ENCODE peak calls at places on chromosome 5, in six cellular contexts. P is lower lobe of right lung, X is mammary epithelial cell, A is left lung, H is aorta, J is endodermal cell. Q is an unnamed sample.

GRCh38 chr5:177189416-177189815 is 55.8 kb downstream of the NSD1 start:
- DNase-seq in P (no peak), X (no peak), A (no peak), H (no peak), J (no peak), Q (no peak)

GRCh38 chr5:87359106-87359505 is 53.6 kb downstream of the CCNH start:
- DNase-seq in P (no peak), X (no peak), A (no peak), H (no peak), J (no peak), Q (no peak)

GRCh38 chr5:43702293-43702692 is 99.3 kb downstream of the NNT start:
- DNase-seq in P (no peak), X (no peak), A (no peak), H (no peak), J (no peak), Q (no peak)

GRCh38 chr5:140391312-140391711 is 10.3 kb upstream of the ANKHD1 start:
- DNase-seq in P (no peak), X (no peak), A (no peak), H (no peak), J (no peak), Q (no peak)

GRCh38 chr5:123460296-123460729 is 37.1 kb upstream of the CEP120 start:
- DNase-seq in P (no peak), X (peak; percentile 16), A (no peak), H (no peak), J (peak; percentile 71), Q (no peak)

GRCh38 chr5:157265714-157266285 is at the start of gene CYFIP2:
- DNase-seq in P (peak; percentile 83), X (peak; percentile 31), A (peak; percentile 95), H (peak; percentile 89), J (peak; percentile 92), Q (peak; percentile 87)

GRCh38 chr5:150152636-150153462 is 2.8 kb downstream of the PDGFRB start:
- DNase-seq in P (no peak), X (no peak), A (no peak), H (no peak), J (peak; percentile 66), Q (no peak)

GRCh38 chr5:73380710-73381586 is 67.6 kb downstream of the FOXD1 start:
- DNase-seq in P (no peak), X (no peak), A (no peak), H (no peak), J (no peak), Q (peak; percentile 63)

DNA sequence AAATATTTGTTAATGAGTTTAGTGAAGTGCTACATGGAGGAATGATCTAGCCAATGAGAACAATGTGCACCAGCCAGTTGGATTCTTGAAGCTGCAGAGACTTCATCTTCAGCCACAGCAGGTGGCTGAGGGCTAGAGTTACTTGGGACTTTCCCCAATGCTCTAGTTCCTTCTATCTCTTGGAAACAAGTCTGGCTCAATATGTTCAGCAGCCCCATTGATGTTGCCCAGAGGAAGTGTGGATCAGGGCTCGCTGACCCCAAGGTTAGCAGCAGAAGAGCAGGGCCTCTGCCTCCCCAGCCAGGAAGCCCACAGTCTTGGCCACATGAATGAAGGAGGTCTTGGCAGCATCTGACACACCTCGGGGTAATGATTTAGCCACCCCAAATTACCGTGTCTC is 117.5 kb downstream of the SLC1A3 start:
- DNase-seq in P (no peak), X (no peak), A (no peak), H (no peak), J (no peak), Q (no peak)
- H3K27ac ChIP-seq in P (peak overlapping the region; percentile 66), X (no peak overlapping the region), A (peak overlapping the region; percentile 84), H (no peak overlapping the region), J (no peak overlapping the region), Q (peak overlapping the region; percentile 67)

GRCh38 chr5:134141346-134142050 is 27.0 kb downstream of the TCF7 start:
- DNase-seq in P (peak; percentile 23), X (peak; percentile 19), A (no peak), H (no peak), J (peak; percentile 55), Q (peak; percentile 46)
- H3K4me1 ChIP-seq in P (peaks cover 28% of the 10 kb centered on the region), X (peaks cover 38% of the 10 kb centered on the region), A (peaks cover 33% of the 10 kb centered on the region), H (no peaks in the 10 kb centered on the region), J (no peaks in the 10 kb centered on the region), Q (peaks cover 4% of the 10 kb centered on the region)

GRCh38 chr5:131417240-131417869 is 153.5 kb downstream of the CDC42SE2 start:
- DNase-seq in P (peak; percentile 80), X (peak; percentile 46), A (peak; percentile 84), H (peak; percentile 92), J (peak; percentile 91), Q (peak; percentile 84)
- H3K27ac ChIP-seq in P (no peak overlapping the region), X (no peak overlapping the region), A (no peak overlapping the region), H (no peak overlapping the region), J (no peak overlapping the region), Q (no peak overlapping the region)

GRCh38 chr5:171311698-171312083 is 2.6 kb downstream of the TLX3 start:
- DNase-seq in P (no peak), X (no peak), A (no peak), H (no peak), J (no peak), Q (peak; percentile 57)
- H3K4me1 ChIP-seq in P (peaks cover 52% of the 10 kb centered on the region), X (peaks cover 4% of the 10 kb centered on the region), A (peaks cover 64% of the 10 kb centered on the region), H (no peaks in the 10 kb centered on the region), J (peaks cover 7% of the 10 kb centered on the region), Q (peaks cover 39% of the 10 kb centered on the region)

DNA sequence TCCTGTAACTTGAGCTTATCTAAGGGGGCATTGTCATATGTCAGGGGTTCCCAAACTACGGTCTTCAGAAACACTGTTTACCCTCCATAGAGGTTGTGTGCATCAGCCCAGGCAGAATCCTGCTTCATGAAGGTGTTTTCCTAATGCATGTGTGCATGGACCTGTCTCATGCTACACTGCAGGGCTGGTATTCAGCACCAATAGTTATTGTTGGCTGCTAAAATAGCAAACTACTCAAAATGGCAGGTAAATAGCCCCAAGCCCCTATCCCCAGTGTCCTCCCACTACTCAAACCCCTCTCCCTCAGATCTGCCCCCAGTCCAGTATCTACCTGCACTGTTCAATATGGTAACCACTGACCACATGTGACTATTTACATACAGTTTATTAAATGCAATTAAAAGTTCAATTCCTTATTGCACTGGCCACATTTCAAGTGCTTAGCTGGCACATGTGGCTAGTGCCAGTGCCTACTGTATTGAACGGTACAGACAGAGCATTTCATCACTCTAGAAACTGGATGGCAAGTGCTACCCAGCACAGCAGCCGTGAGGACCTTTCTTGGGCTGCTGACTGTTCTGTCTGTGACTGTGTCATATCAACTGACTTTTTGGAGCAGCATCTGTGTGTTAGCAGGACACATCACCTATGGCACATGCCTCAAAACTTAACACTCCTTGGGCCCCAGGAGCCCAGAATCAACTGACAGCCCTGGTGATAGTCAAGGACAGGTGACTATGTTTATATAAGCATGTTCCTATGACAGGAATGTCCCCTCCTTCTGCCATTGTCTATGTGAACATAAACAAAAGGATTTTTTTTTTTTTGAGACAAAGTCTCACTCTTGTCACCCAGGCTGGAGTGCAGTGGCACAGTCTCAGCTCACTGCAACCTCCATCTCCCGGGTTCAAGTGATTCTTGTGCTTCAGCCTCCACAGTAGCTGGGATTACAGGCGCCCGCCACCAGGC is 9.0 kb downstream of the IRF1 start:
- DNase-seq in P (no peak), X (no peak), A (no peak), H (peak; percentile 20), J (peak; percentile 41), Q (peak; percentile 6)
- H3K27ac ChIP-seq in P (peak overlapping the region; percentile 5), X (no peak overlapping the region), A (peak overlapping the region; percentile 58), H (no peak overlapping the region), J (no peak overlapping the region), Q (peak overlapping the region; percentile 24)

DNA sequence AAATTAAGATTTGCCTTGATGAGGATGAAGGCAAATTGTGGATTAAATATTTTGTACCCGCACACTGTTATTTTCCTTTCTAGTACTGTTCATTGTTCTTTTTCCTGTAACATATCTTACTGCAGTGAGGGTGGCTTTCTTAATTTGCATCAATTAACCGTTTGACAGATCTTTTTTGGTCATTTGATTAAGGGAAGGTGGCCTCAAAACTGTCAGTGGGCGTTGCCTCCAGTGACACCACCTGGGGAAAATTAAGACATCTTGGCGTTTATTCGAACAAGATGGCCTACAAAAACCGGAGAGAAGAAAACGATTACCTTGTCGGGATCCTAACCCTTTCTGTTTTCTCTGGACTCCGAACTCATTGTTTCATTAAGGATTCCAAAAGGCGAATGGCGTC is 2.0 kb downstream of the BASP1 start:
- DNase-seq in P (no peak), X (no peak), A (no peak), H (no peak), J (no peak), Q (no peak)
- H3K4me1 ChIP-seq in P (peaks cover 16% of the 10 kb centered on the region), X (peaks cover 29% of the 10 kb centered on the region), A (peaks cover 40% of the 10 kb centered on the region), H (no peaks in the 10 kb centered on the region), J (peaks cover 6% of the 10 kb centered on the region), Q (peaks cover 9% of the 10 kb centered on the region)

GRCh38 chr5:38675443-38675842 is 119.0 kb upstream of the LIFR start:
- DNase-seq in P (no peak), X (no peak), A (no peak), H (no peak), J (no peak), Q (no peak)

GRCh38 chr5:38678079-38678478 is 121.6 kb upstream of the LIFR start:
- DNase-seq in P (no peak), X (no peak), A (no peak), H (no peak), J (no peak), Q (no peak)

GRCh38 chr5:38680094-38680765 is 123.8 kb upstream of the LIFR start:
- DNase-seq in P (no peak), X (no peak), A (no peak), H (no peak), J (no peak), Q (no peak)

GRCh38 chr5:38681024-38681805 is 124.8 kb upstream of the LIFR start:
- DNase-seq in P (no peak), X (no peak), A (no peak), H (no peak), J (no peak), Q (no peak)

GRCh38 chr5:38677611-38678010 is 121.2 kb upstream of the LIFR start:
- DNase-seq in P (no peak), X (no peak), A (no peak), H (no peak), J (no peak), Q (no peak)
- H3K27ac ChIP-seq in P (no peak overlapping the region), X (no peak overlapping the region), A (no peak overlapping the region), H (no peak overlapping the region), J (no peak overlapping the region), Q (no peak overlapping the region)

GRCh38 chr5:124700930-124701458 is 45.4 kb downstream of the ZNF608 start:
- DNase-seq in P (no peak), X (no peak), A (no peak), H (no peak), J (peak; percentile 67), Q (no peak)
- H3K4me1 ChIP-seq in P (peaks cover 44% of the 10 kb centered on the region), X (no peaks in the 10 kb centered on the region), A (peaks cover 28% of the 10 kb centered on the region), H (peaks cover 3% of the 10 kb centered on the region), J (peaks cover 33% of the 10 kb centered on the region), Q (peaks cover 24% of the 10 kb centered on the region)

GRCh38 chr5:172443441-172444109 is 10.8 kb downstream of the SH3PXD2B start:
- DNase-seq in P (peak; percentile 69), X (peak; percentile 88), A (peak; percentile 85), H (peak; percentile 97), J (no peak), Q (no peak)
- H3K27ac ChIP-seq in P (peak overlapping the region; percentile 16), X (no peak overlapping the region), A (peak overlapping the region; percentile 28), H (no peak overlapping the region), J (peak overlapping the region; percentile 10), Q (peak overlapping the region; percentile 2)

GRCh38 chr5:151212361-151212899 is 11.5 kb downstream of the CCDC69 start:
- DNase-seq in P (no peak), X (no peak), A (no peak), H (no peak), J (peak; percentile 22), Q (no peak)
- H3K4me1 ChIP-seq in P (peaks cover 89% of the 10 kb centered on the region), X (no peaks in the 10 kb centered on the region), A (peaks cover 98% of the 10 kb centered on the region), H (no peaks in the 10 kb centered on the region), J (no peaks in the 10 kb centered on the region), Q (peaks cover 83% of the 10 kb centered on the region)